ENCODE peak calls at places on chromosomes 13 and 19, in seven cellular contexts. E is activated CD8-positive, alpha-beta memory T cell treated with anti-CD3 and anti-CD28 coated beads for 1 hour; W is NCI-H69; B is right lobe of liver; H is fibroblast of villous mesenchyme; N is activated CD4-positive, alpha-beta T cell treated with anti-CD3 and anti-CD28 coated beads, Interleukin-2, amount 50 U/mL, for 1 hour; Y is type B pancreatic cell. M is an unnamed sample.

GRCh38 chr19:18669524-18669817 is 14.0 kb upstream of the CRTC1 start:
- DNase-seq in E (no peak), B (no peak), N (no peak), Y (no peak), W (no peak), H (no peak), M (no peak)

GRCh38 chr19:18450934-18451836 is 13.3 kb upstream of the ISYNA1 start:
- DNase-seq in H (peak), N (peak), W (peak), Y (peak), E (peak), B (peak), M (no peak)

GRCh38 chr13:75633285-75633684 is 2.8 kb upstream of the LMO7 start:
- DNase-seq in W (no peak), E (no peak), H (peak), N (no peak), B (no peak), Y (no peak), M (no peak)

GRCh38 chr19:3471954-3472655 is 8.2 kb downstream of the SMIM24 start:
- DNase-seq in E (peak), N (peak), H (peak), B (no peak), Y (no peak), W (peak), M (no peak)

GRCh38 chr19:31285744-31286143 is 63.5 kb downstream of the TSHZ3 start:
- DNase-seq in H (peak), B (no peak), N (no peak), E (no peak), W (no peak), Y (no peak), M (no peak)

GRCh38 chr19:40365613-40366401 is 17.3 kb downstream of the PLD3 start:
- DNase-seq in H (peak), N (peak), E (peak), Y (peak), B (no peak), W (peak), M (no peak)

GRCh38 chr13:83895994-83896580 is 13.8 kb upstream of the SLITRK1 start:
- DNase-seq in H (no peak), W (no peak), Y (no peak), E (no peak), B (no peak), N (no peak), M (no peak)

GRCh38 chr19:47729799-47730520 is 15.4 kb upstream of the NOP53 start:
- DNase-seq in W (peak), Y (no peak), H (no peak), E (no peak), B (no peak), N (peak), M (no peak)

M was measured in esophagus squamous epithelium.